ENCODE peak calls at places on chromosomes 7 and 10, in four cellular contexts. H is breast epithelium, W is mammary epithelial cell, T is heart right ventricle. M is an unnamed sample.

GRCh38 chr7:137820677-137821420 is 25.9 kb downstream of the DGKI start:
- DNase-seq in H (peak; percentile 53), W (no peak), T (peak; percentile 76), M (no peak)

GRCh38 chr10:90602815-90603600 is 254.8 kb downstream of the HTR7 start:
- DNase-seq in H (no peak), W (peak; percentile 68), T (no peak), M (no peak)

GRCh38 chr7:34756691-34757090 is 98.7 kb downstream of the NPSR1 start:
- DNase-seq in H (no peak), W (no peak), T (no peak), M (no peak)

GRCh38 chr7:155254018-155254417 is 43.7 kb upstream of the INSIG1 start:
- DNase-seq in H (no peak), W (no peak), T (no peak), M (no peak)

GRCh38 chr10:93224005-93224779 is 150.5 kb downstream of the CYP26A1 start:
- DNase-seq in H (no peak), W (no peak), T (no peak), M (no peak)

GRCh38 chr10:74544106-74544505 is 282.3 kb upstream of the KAT6B start:
- DNase-seq in H (no peak), W (peak; percentile 45), T (no peak), M (no peak)

GRCh38 chr10:96585726-96586418 is 940 bp downstream of the TM9SF3 start:
- DNase-seq in H (no peak), W (peak; percentile 11), T (no peak), M (no peak)

GRCh38 chr7:50651227-50651989 is 86.2 kb upstream of the DDC start:
- DNase-seq in H (no peak), W (no peak), T (no peak), M (no peak)

GRCh38 chr7:105707381-105707780 is 126.1 kb upstream of the EFCAB10 start:
- DNase-seq in H (no peak), W (no peak), T (no peak), M (no peak)

GRCh38 chr10:114499630-114500190 is 95.4 kb upstream of the AFAP1L2 start:
- DNase-seq in H (no peak), W (peak; percentile 97), T (no peak), M (no peak)

GRCh38 chr7:38881015-38881414 is 28.0 kb downstream of the VPS41 start:
- DNase-seq in H (no peak), W (no peak), T (no peak), M (no peak)

GRCh38 chr7:156816943-156817572 is 75.9 kb downstream of the LMBR1 start:
- DNase-seq in H (no peak), W (no peak), T (no peak), M (no peak)

GRCh38 chr7:70829221-70830059 is 302.5 kb upstream of the GALNT17 start:
- DNase-seq in H (peak; percentile 63), W (peak; percentile 25), T (peak; percentile 57), M (peak; percentile 33)

GRCh38 chr7:111005445-111005844 is 85.5 kb upstream of the LRRN3 start:
- DNase-seq in H (no peak), W (no peak), T (no peak), M (no peak)

GRCh38 chr10:46520381-46520780 is 36.1 kb downstream of the GPRIN2 start:
- DNase-seq in H (peak; percentile 39), W (no peak), T (no peak), M (no peak)

GRCh38 chr7:37493123-37493522 is 44.5 kb upstream of the ELMO1 start:
- DNase-seq in H (no peak), W (no peak), T (no peak), M (no peak)

GRCh38 chr7:17532861-17533404 is 234.5 kb downstream of the AHR start:
- DNase-seq in H (no peak), W (peak; percentile 96), T (no peak), M (no peak)

GRCh38 chr7:96495751-96496216 is 173.9 kb upstream of the SLC25A13 start:
- DNase-seq in H (no peak), W (no peak), T (no peak), M (no peak)

GRCh38 chr7:97418312-97418711 is 300.8 kb downstream of the SDHAF3 start:
- DNase-seq in H (no peak), W (no peak), T (no peak), M (no peak)

GRCh38 chr10:22252286-22252800 is 34.5 kb upstream of the EBLN1 start:
- DNase-seq in H (peak; percentile 60), W (peak; percentile 28), T (peak; percentile 61), M (peak; percentile 33)

GRCh38 chr7:141243368-141243767 is 169.5 kb downstream of the TMEM178B start:
- DNase-seq in H (no peak), W (no peak), T (no peak), M (no peak)

GRCh38 chr7:124497209-124497608 is 268.4 kb downstream of the GPR37 start:
- DNase-seq in H (no peak), W (no peak), T (no peak), M (no peak)

DNA sequence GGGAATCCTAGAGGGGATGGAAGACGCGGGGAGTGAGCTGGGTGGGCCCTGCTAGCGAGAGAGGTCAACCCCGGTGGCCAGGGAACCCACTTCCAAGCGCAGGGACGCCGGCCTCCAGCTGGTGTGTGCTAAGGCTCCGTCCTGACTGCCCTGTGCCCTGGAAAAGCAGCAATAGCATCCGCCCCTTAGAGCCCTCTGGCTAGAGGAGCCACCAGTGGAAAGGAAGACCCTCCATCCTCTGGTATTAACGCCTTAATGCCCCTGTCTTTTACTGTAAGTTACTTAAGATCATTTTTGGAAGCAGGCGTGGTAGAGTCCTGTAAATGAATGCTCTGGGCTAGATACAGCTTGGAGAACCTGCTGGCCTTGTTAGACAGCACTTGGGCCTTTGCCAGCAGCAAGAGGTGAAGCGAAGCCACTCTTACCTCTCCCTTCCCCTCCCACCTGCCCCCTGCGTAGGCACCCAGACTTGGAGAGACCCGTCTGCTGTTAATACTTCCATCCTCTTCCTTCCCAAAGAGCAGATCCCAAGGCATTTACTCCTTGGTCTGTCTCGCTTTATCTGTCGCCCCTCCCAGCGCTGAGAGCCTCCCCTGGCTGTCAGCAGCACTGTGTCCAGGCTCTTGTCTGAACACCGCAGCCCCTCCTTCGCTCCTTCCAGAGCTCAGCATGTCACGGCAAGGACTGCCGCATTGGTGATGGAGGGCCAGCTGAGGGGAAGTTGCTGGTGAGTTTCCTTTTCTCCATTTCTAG is 4.6 kb downstream of the REPIN1 start:
- DNase-seq in H (peak; percentile 73), W (no peak), T (no peak), M (no peak)
- H3K27ac ChIP-seq in H (peak overlapping the region; percentile 72), W (no peak overlapping the region), T (no peak overlapping the region), M (no peak overlapping the region)

GRCh38 chr10:132586731-132587130 is 49.1 kb downstream of the INPP5A start:
- DNase-seq in H (no peak), W (no peak), T (no peak), M (no peak)
- H3K27ac ChIP-seq in H (no peak overlapping the region), W (no peak overlapping the region), T (peak overlapping the region; percentile 64), M (no peak overlapping the region)

DNA sequence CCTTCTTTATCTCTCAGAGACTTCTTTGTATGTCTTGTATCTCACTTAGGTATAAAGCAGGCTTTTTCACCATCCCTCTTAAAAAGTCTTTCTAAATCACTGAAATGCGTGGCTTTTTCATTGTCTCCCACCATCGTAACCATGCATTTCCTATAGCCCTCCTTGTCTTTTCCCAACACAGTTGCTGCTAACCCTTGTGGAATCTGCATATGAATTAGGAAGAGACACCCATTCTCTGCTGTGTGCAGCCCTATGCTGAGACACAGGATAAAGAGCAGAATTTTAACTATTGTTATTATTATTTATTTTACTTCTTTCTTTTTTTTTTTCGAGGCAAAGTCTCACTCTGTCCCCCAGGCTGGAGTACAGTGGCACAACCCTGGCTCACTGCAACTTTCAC is 804.3 kb upstream of the COBL start:
- DNase-seq in H (no peak), W (no peak), T (no peak), M (no peak)
- H3K27ac ChIP-seq in H (no peak overlapping the region), W (no peak overlapping the region), T (no peak overlapping the region), M (no peak overlapping the region)

GRCh38 chr7:86965727-86966120 is 93.7 kb downstream of the ELAPOR2 start:
- DNase-seq in H (no peak), W (no peak), T (no peak), M (no peak)
- H3K27ac ChIP-seq in H (no peak overlapping the region), W (no peak overlapping the region), T (no peak overlapping the region), M (peak overlapping the region; percentile 73)

DNA sequence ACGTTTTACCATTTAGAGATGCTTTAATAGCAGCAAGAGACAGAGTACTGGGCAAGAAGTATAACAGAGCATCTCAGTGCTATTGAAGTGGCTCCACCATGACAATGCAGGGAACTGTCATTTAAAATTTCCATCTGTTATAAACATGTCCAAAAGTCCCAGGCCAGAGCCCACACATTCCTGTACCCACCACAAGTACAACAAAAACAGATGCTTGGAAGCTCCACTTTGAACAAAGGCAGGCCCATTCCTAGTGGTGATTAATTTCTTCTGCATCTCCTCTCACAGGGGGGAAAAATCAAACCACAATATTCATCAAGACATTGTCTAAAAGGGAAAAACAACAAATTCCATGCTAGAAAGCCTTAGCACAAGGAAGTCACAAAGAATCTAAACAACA is 627.9 kb downstream of the PARD3 start:
- DNase-seq in H (no peak), W (no peak), T (no peak), M (no peak)
- H3K27ac ChIP-seq in H (no peak overlapping the region), W (no peak overlapping the region), T (no peak overlapping the region), M (no peak overlapping the region)

DNA sequence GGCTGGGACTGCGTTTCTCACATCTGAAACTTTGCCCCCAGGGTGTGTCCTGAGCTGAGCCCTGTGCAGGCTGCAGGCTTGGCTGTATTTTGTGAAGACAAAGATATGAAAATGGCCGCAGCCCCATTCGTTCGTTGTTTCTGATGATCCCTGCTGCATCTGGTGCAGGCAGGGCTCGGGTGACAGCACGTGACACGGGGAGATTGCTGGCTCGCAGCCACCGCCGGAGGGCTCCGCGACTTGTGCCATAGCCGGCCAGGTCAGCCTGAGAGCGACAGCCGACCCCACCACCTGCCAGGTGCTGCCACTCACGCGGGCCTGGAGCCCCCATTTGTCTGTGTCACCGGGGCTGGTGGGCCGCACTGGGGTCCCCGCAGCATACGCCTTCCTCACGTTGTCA is 81.3 kb downstream of the ZRANB1 start:
- DNase-seq in H (no peak), W (no peak), T (peak; percentile 40), M (peak; percentile 60)
- H3K27ac ChIP-seq in H (no peak overlapping the region), W (no peak overlapping the region), T (peak overlapping the region; percentile 7), M (peak overlapping the region; percentile 22)

DNA sequence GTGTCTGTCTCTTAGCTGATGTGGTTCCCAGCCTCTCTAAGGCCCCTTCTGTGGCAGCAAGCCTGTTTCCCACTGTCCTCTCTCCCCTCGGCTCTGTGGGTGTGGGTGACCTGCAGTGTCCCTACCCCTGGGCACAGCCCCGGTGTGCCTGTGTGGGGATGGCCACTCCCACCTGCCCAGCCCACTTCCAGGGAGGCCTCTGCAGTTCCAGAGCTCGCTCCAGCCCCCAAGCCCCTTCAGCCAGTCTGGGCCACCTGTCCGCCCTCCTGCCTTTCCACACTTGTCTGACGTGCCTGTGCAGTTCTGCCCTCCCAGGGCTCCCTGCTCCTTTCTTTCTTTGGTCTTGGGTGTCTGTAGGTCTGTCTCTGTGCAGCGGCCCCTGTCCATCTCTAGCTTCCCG is 127.0 kb upstream of the PPIF start:
- DNase-seq in H (no peak), W (no peak), T (no peak), M (no peak)
- H3K27ac ChIP-seq in H (peak overlapping the region; percentile 48), W (no peak overlapping the region), T (peak overlapping the region; percentile 90), M (peak overlapping the region; percentile 83)